ENCODE peak calls at places on chromosomes 13 and 19, in seven cellular contexts. E, D, B, F, T, K and P are unnamed samples.

GRCh38 chr13:44158741-44159632 is 214.6 kb upstream of the SERP2 start:
- DNase-seq in E (no peak), D (no peak), F (no peak), T (no peak), K (no peak), B (no peak), P (no peak)

GRCh38 chr19:14048439-14049153 is 13.3 kb downstream of the PALM3 start:
- DNase-seq in T (no peak), D (peak), K (peak), F (no peak), E (peak), B (peak), P (no peak)

GRCh38 chr13:106432636-106433035 is 102.8 kb downstream of the EFNB2 start:
- DNase-seq in E (no peak), T (no peak), F (no peak), K (no peak), B (no peak), D (no peak), P (peak)

GRCh38 chr19:40224342-40225148 is 1.9 kb downstream of the CCNP start:
- DNase-seq in E (no peak), F (no peak), B (no peak), D (no peak), T (no peak), K (no peak), P (no peak)

GRCh38 chr19:33693678-33694077 is 71.9 kb downstream of the CHST8 start:
- DNase-seq in F (no peak), K (no peak), T (no peak), E (no peak), D (no peak), B (no peak), P (no peak)

GRCh38 chr19:18205180-18205915 is 1.5 kb upstream of the RAB3A start:
- DNase-seq in E (no peak), F (peak), B (peak), T (peak), D (peak), K (peak), P (no peak)

GRCh38 chr19:46299004-46299509 is 2.2 kb downstream of the HIF3A start:
- DNase-seq in F (peak), T (peak), E (no peak), B (no peak), K (no peak), D (no peak), P (peak)

GRCh38 chr13:26325876-26326275 is 71.9 kb downstream of the CDK8 start:
- DNase-seq in K (no peak), T (no peak), E (no peak), D (no peak), B (no peak), F (no peak), P (no peak)

GRCh38 chr19:48681127-48681470 is 8.3 kb upstream of the NTN5 start:
- DNase-seq in T (no peak), B (no peak), F (no peak), K (no peak), D (no peak), E (no peak), P (no peak)

GRCh38 chr13:113823771-113824170 is 40.1 kb downstream of the GAS6 start:
- DNase-seq in T (no peak), E (no peak), F (no peak), B (no peak), K (no peak), D (no peak), P (no peak)

GRCh38 chr19:11159598-11160001 is 4.0 kb upstream of the SPC24 start:
- DNase-seq in T (no peak), E (no peak), F (no peak), D (no peak), B (no peak), K (no peak), P (no peak)

GRCh38 chr19:49118565-49119410 is at the start of gene C19orf73:
- DNase-seq in B (peak), D (peak), E (peak), F (peak), T (peak), K (peak), P (no peak)

GRCh38 chr13:102597029-102598015 is 536 bp downstream of the TPP2 start:
- DNase-seq in E (no peak), F (no peak), T (no peak), K (no peak), D (no peak), B (peak), P (no peak)

GRCh38 chr19:40802300-40803169 is 3.5 kb downstream of the EGLN2 start:
- DNase-seq in F (no peak), D (no peak), T (no peak), B (no peak), K (no peak), E (no peak), P (no peak)

GRCh38 chr13:78121459-78122348 is 203.1 kb upstream of the EDNRB start:
- DNase-seq in B (peak), T (peak), F (peak), E (no peak), K (no peak), D (peak), P (peak)

GRCh38 chr19:17933414-17934129 is 757 bp downstream of the CCDC124 start:
- DNase-seq in E (no peak), D (no peak), B (no peak), T (no peak), K (no peak), F (no peak), P (no peak)

GRCh38 chr13:43235028-43235427 is 211.6 kb downstream of the DNAJC15 start:
- DNase-seq in D (no peak), B (no peak), E (no peak), K (no peak), F (no peak), T (no peak), P (no peak)

GRCh38 chr13:30584332-30584731 is 33.4 kb upstream of the USPL1 start:
- DNase-seq in K (no peak), D (no peak), E (no peak), F (no peak), T (no peak), B (no peak), P (no peak)

GRCh38 chr19:56134655-56134922 is 6.5 kb upstream of the ZNF444 start:
- DNase-seq in B (no peak), D (no peak), F (no peak), E (no peak), T (no peak), K (no peak), P (no peak)

GRCh38 chr19:19032420-19033175 is 719 bp downstream of the SUGP2 start:
- DNase-seq in K (peak), B (peak), D (peak), T (peak), F (peak), E (peak), P (peak)

GRCh38 chr13:98309569-98310335 is 132.7 kb upstream of the RNF113B start:
- DNase-seq in K (no peak), T (no peak), E (no peak), B (no peak), F (peak), D (no peak), P (no peak)

GRCh38 chr13:97631158-97631557 is 197.2 kb downstream of the RAP2A start:
- DNase-seq in E (no peak), K (no peak), F (no peak), D (peak), B (no peak), T (no peak), P (no peak)

GRCh38 chr13:44169018-44169909 is 204.4 kb upstream of the SERP2 start:
- DNase-seq in T (peak), F (no peak), K (no peak), E (no peak), D (no peak), B (no peak), P (peak)

GRCh38 chr13:81001828-81002385 is 661.0 kb upstream of the SPRY2 start:
- DNase-seq in F (no peak), E (no peak), D (no peak), T (no peak), K (no peak), B (no peak), P (no peak)

GRCh38 chr19:47628058-47628771 is 19.3 kb downstream of the BICRA start:
- DNase-seq in E (no peak), T (no peak), F (no peak), K (no peak), D (no peak), B (no peak), P (no peak)

GRCh38 chr13:44903596-44903995 is 85.7 kb downstream of the NUFIP1 start:
- DNase-seq in T (peak), D (no peak), E (no peak), F (peak), B (no peak), K (no peak), P (peak)

GRCh38 chr19:52297601-52298358 is 811 bp downstream of the ZNF480 start:
- DNase-seq in T (no peak), D (no peak), E (no peak), K (no peak), B (no peak), F (no peak), P (no peak)

GRCh38 chr13:58655086-58655485 is 1023.5 kb downstream of the PCDH17 start:
- DNase-seq in K (no peak), B (no peak), E (no peak), F (no peak), D (no peak), T (no peak), P (no peak)

GRCh38 chr19:49333426-49334288 is 1.5 kb upstream of the CD37 start:
- DNase-seq in B (peak), F (no peak), K (peak), D (no peak), E (peak), T (no peak), P (no peak)

GRCh38 chr13:73000027-73000674 is 58.7 kb upstream of the KLF5 start:
- DNase-seq in B (no peak), D (no peak), F (peak), T (peak), E (no peak), K (no peak), P (no peak)

GRCh38 chr13:49220035-49220855 is at the start of gene MLNR:
- DNase-seq in F (no peak), K (peak), T (no peak), E (peak), B (peak), D (peak), P (no peak)

GRCh38 chr13:29976535-29976934 is 126.1 kb upstream of the UBL3 start:
- DNase-seq in E (no peak), F (no peak), T (no peak), K (no peak), D (no peak), B (no peak), P (no peak)

GRCh38 chr13:31264146-31264545 is 64.4 kb downstream of the B3GLCT start:
- DNase-seq in T (no peak), B (no peak), F (no peak), E (no peak), K (no peak), D (no peak), P (no peak)

GRCh38 chr13:95120650-95121049 is 180.6 kb downstream of the ABCC4 start:
- DNase-seq in B (no peak), E (no peak), D (no peak), K (no peak), F (no peak), T (no peak), P (no peak)

GRCh38 chr13:113759525-113760137 is 605 bp downstream of the TMEM255B start:
- DNase-seq in K (no peak), B (no peak), E (no peak), F (no peak), T (peak), D (no peak), P (no peak)

GRCh38 chr19:16661480-16662034 is 618 bp downstream of the TMEM38A start:
- DNase-seq in D (peak), K (no peak), B (peak), F (no peak), E (no peak), T (no peak), P (no peak)

GRCh38 chr19:12884926-12885748 is 1.9 kb downstream of the KLF1 start:
- DNase-seq in E (peak), F (no peak), B (peak), D (peak), T (no peak), K (peak), P (no peak)